ENCODE peak calls at places on chromosomes 3 and 15, in six cellular contexts. S is adrenal gland, V is OCI-M1, A is hepatic stellate cell, G is NCI-H2171 treated with DMSO at 0.1 percent for 48 hours, O is occipital lobe. B is an unnamed sample.

GRCh38 chr3:135000465-135000864 is 205.4 kb downstream of the EPHB1 start:
- DNase-seq in A (no peak), G (no peak), S (no peak), O (no peak), V (no peak), B (no peak)

GRCh38 chr3:159482241-159483031 is 506.2 kb upstream of the IL12A start:
- DNase-seq in G (no peak), A (no peak), V (no peak), O (no peak), S (no peak), B (no peak)

GRCh38 chr3:73046195-73046594 is 15.3 kb upstream of the EBLN2 start:
- DNase-seq in G (no peak), A (no peak), V (no peak), O (no peak), S (no peak), B (no peak)

GRCh38 chr15:100703032-100703578 is 100.7 kb downstream of the ASB7 start:
- DNase-seq in O (no peak), S (no peak), G (no peak), A (no peak), V (no peak), B (no peak)

GRCh38 chr15:57370929-57371328 is 5.4 kb upstream of the CGNL1 start:
- DNase-seq in S (no peak), G (no peak), A (no peak), V (no peak), O (no peak), B (no peak)

GRCh38 chr15:65790692-65791334 is 1.3 kb downstream of the DENND4A start:
- DNase-seq in O (no peak), S (no peak), G (peak), A (peak), V (peak), B (no peak)

GRCh38 chr3:188061133-188061532 is 92.8 kb upstream of the LPP start:
- DNase-seq in G (no peak), A (no peak), O (no peak), V (no peak), S (no peak), B (no peak)

GRCh38 chr3:13301295-13301987 is 118.7 kb downstream of the NUP210 start:
- DNase-seq in V (peak), O (peak), S (no peak), G (peak), A (no peak), B (no peak)

GRCh38 chr3:146280859-146281258 is 30.0 kb upstream of the PLSCR4 start:
- DNase-seq in G (no peak), O (no peak), A (no peak), S (no peak), V (no peak), B (peak)

GRCh38 chr15:39584662-39585393 is 3.9 kb downstream of the THBS1 start:
- DNase-seq in V (no peak), S (no peak), O (no peak), G (no peak), A (no peak), B (no peak)

GRCh38 chr3:104519068-104519467 is 847.6 kb upstream of the ALCAM start:
- DNase-seq in G (no peak), V (no peak), S (no peak), A (no peak), O (no peak), B (no peak)

GRCh38 chr3:189236352-189236751 is 64.6 kb downstream of the TPRG1 start:
- DNase-seq in O (no peak), G (no peak), A (no peak), V (no peak), S (no peak), B (no peak)

GRCh38 chr3:151169700-151170224 is 33.3 kb downstream of the GPR171 start:
- DNase-seq in S (peak), G (no peak), O (no peak), A (no peak), V (peak), B (peak)

B was measured in right cardiac atrium.